ENCODE peak calls at places on chromosomes 1 and 21, in five cellular contexts. G, X, Z, P and M are unnamed samples.

GRCh38 chr1:8026976-8027747 is 1.1 kb upstream of the ERRFI1 start:
- DNase-seq in Z (no peak), P (no peak), X (no peak), G (no peak), M (no peak)

GRCh38 chr1:17214876-17215544 is 10.1 kb downstream of the PADI1 start:
- DNase-seq in G (no peak), P (no peak), Z (no peak), X (no peak), M (no peak)

GRCh38 chr1:185681034-185681633 is 53.1 kb upstream of the HMCN1 start:
- DNase-seq in G (peak), P (peak), Z (no peak), X (peak), M (no peak)

GRCh38 chr1:53316742-53317650 is 10.9 kb downstream of the LRP8 start:
- DNase-seq in P (peak), Z (no peak), G (no peak), X (no peak), M (no peak)

GRCh38 chr1:6179564-6180175 is 451 bp downstream of the CHD5 start:
- DNase-seq in G (no peak), P (no peak), Z (no peak), X (no peak), M (no peak)

GRCh38 chr1:15337656-15338402 is 71.9 kb upstream of the EFHD2 start:
- DNase-seq in X (peak), Z (no peak), P (no peak), G (no peak), M (no peak)

GRCh38 chr1:85502625-85503083 is 37.7 kb upstream of the DDAH1 start:
- DNase-seq in P (no peak), Z (no peak), X (no peak), G (no peak), M (no peak)

GRCh38 chr1:208303743-208304142 is 59.6 kb upstream of the PLXNA2 start:
- DNase-seq in Z (no peak), P (no peak), G (no peak), X (no peak), M (no peak)

GRCh38 chr21:15731243-15731613 is 1.4 kb downstream of the USP25 start:
- DNase-seq in X (no peak), G (peak), Z (no peak), P (no peak), M (no peak)

GRCh38 chr1:162215902-162216301 is 146.4 kb downstream of the NOS1AP start:
- DNase-seq in X (no peak), G (no peak), Z (no peak), P (no peak), M (no peak)

GRCh38 chr1:14334336-14335176 is 263.9 kb upstream of the KAZN start:
- DNase-seq in X (no peak), Z (no peak), P (no peak), G (no peak), M (no peak)

GRCh38 chr1:4128616-4129015 is 228.5 kb upstream of the C1orf174 start:
- DNase-seq in P (no peak), G (no peak), Z (no peak), X (no peak), M (no peak)

GRCh38 chr21:18244721-18245486 is at the start of gene CHODL:
- DNase-seq in G (no peak), Z (no peak), P (no peak), X (no peak), M (no peak)

GRCh38 chr1:115530407-115530806 is 111.4 kb upstream of the VANGL1 start:
- DNase-seq in G (no peak), X (no peak), P (no peak), Z (no peak), M (no peak)

GRCh38 chr1:183633676-183634343 is 1.8 kb downstream of the ARPC5 start:
- DNase-seq in Z (no peak), P (peak), G (peak), X (peak), M (peak)

GRCh38 chr1:76770979-76771378 is 96.3 kb upstream of the ST6GALNAC5 start:
- DNase-seq in X (no peak), P (no peak), G (no peak), Z (no peak), M (no peak)

GRCh38 chr1:37240897-37241296 is 206.6 kb upstream of the GRIK3 start:
- DNase-seq in P (no peak), Z (no peak), G (no peak), X (no peak), M (no peak)

GRCh38 chr1:44030606-44031050 is 634 bp downstream of the SLC6A9 start:
- DNase-seq in X (no peak), G (no peak), P (peak), Z (no peak), M (peak)

GRCh38 chr1:109466440-109467300 is at the start of gene SYPL2:
- DNase-seq in P (peak), Z (no peak), G (no peak), X (no peak), M (peak)

GRCh38 chr1:19577001-19577400 is 67.1 kb upstream of the NBL1 start:
- DNase-seq in P (no peak), G (no peak), Z (no peak), X (no peak), M (no peak)

GRCh38 chr1:229689915-229690314 is 63.9 kb downstream of the URB2 start:
- DNase-seq in G (no peak), P (no peak), X (no peak), Z (no peak), M (no peak)

GRCh38 chr1:40808909-40809308 is 25.3 kb downstream of the KCNQ4 start:
- DNase-seq in G (no peak), Z (no peak), P (no peak), X (no peak), M (no peak)

GRCh38 chr1:230534224-230534623 is 108.1 kb upstream of the COG2 start:
- DNase-seq in Z (no peak), G (no peak), P (no peak), X (no peak), M (no peak)

GRCh38 chr1:200302192-200302892 is 107.5 kb downstream of the ZNF281 start:
- DNase-seq in X (no peak), Z (peak), G (peak), P (peak), M (peak)

GRCh38 chr1:119740261-119740660 is 28.4 kb downstream of the HMGCS2 start:
- DNase-seq in P (no peak), Z (no peak), X (no peak), G (no peak), M (no peak)

GRCh38 chr1:117014209-117014608 is 12.6 kb downstream of the CD101 start:
- DNase-seq in P (no peak), Z (no peak), G (no peak), X (peak), M (no peak)

GRCh38 chr21:16180613-16181012 is 450.8 kb downstream of the USP25 start:
- DNase-seq in P (no peak), G (no peak), X (no peak), Z (no peak), M (no peak)

GRCh38 chr1:171794085-171794484 is 12.6 kb downstream of the METTL13 start:
- DNase-seq in P (no peak), Z (no peak), X (no peak), G (no peak), M (no peak)

GRCh38 chr1:48061162-48062136 is 64.3 kb upstream of the TRABD2B start:
- DNase-seq in Z (no peak), P (peak), X (no peak), G (no peak), M (peak)

GRCh38 chr1:178575611-178576331 is 62.9 kb downstream of the TEX35 start:
- DNase-seq in Z (no peak), P (no peak), G (no peak), X (no peak), M (no peak)

GRCh38 chr1:185926562-185926961 is 192.4 kb downstream of the HMCN1 start:
- DNase-seq in P (no peak), G (no peak), Z (no peak), X (no peak), M (no peak)

GRCh38 chr1:42146916-42147320 is 6.3 kb upstream of the GUCA2B start:
- DNase-seq in Z (peak), P (peak), G (peak), X (peak), M (peak)

GRCh38 chr1:90726716-90727480 is 9.8 kb upstream of the BARHL2 start:
- DNase-seq in P (no peak), Z (no peak), X (no peak), G (no peak), M (peak)